ENCODE peak calls at places on chromosomes 5 and 9, in seven cellular contexts. T, C, O, R, I, F and D are unnamed samples.

GRCh38 chr5:9604416-9604815 is 25.7 kb downstream of the TAS2R1 start:
- DNase-seq in I (no peak), F (no peak), C (no peak), O (no peak), R (no peak), T (no peak), D (no peak)

GRCh38 chr5:113204525-113205161 is 228.0 kb downstream of the DCP2 start:
- DNase-seq in C (no peak), F (no peak), T (no peak), O (peak), I (no peak), R (no peak), D (no peak)

GRCh38 chr5:138840100-138840499 is 35.0 kb downstream of the LRRTM2 start:
- DNase-seq in R (no peak), O (no peak), C (no peak), T (peak), I (no peak), F (no peak), D (no peak)

GRCh38 chr9:126327750-126328120 is 1.1 kb downstream of the MVB12B start:
- DNase-seq in F (no peak), O (no peak), C (no peak), I (no peak), R (no peak), T (no peak), D (no peak)

GRCh38 chr5:26869781-26870180 is 168.6 kb downstream of the CDH9 start:
- DNase-seq in R (no peak), I (no peak), T (no peak), C (no peak), O (no peak), F (no peak), D (no peak)

GRCh38 chr5:159697536-159697935 is 218.7 kb upstream of the ADRA1B start:
- DNase-seq in T (no peak), R (no peak), F (no peak), O (no peak), I (no peak), C (no peak), D (no peak)

GRCh38 chr9:79154806-79155205 is 417.0 kb upstream of the TLE4 start:
- DNase-seq in F (no peak), R (no peak), C (no peak), O (no peak), T (no peak), I (no peak), D (no peak)

GRCh38 chr5:139645495-139645871 is 2.7 kb upstream of the CXXC5 start:
- DNase-seq in R (no peak), I (no peak), F (no peak), C (no peak), T (no peak), O (no peak), D (no peak)

GRCh38 chr9:117496307-117496706 is 81.5 kb upstream of the ASTN2 start:
- DNase-seq in F (no peak), O (no peak), C (no peak), T (no peak), R (no peak), I (no peak), D (no peak)

GRCh38 chr5:59317772-59318205 is 575.7 kb downstream of the PDE4D start:
- DNase-seq in C (no peak), O (no peak), R (no peak), I (no peak), T (no peak), F (no peak), D (no peak)

GRCh38 chr9:135033487-135033886 is 54.0 kb upstream of the OLFM1 start:
- DNase-seq in C (no peak), F (no peak), R (no peak), O (no peak), T (no peak), I (no peak), D (no peak)

GRCh38 chr5:29867155-29867554 is 1326.3 kb upstream of the CDH6 start:
- DNase-seq in C (no peak), O (no peak), T (no peak), I (no peak), F (no peak), R (no peak), D (no peak)